ENCODE peak calls at places on chromosomes 3 and 15, in four cellular contexts. One of them, this sample, is unnamed. For H3K9me3 and H3K4me1, the result is how much of the 10 kb centered on the place peaks cover.

GRCh38 chr3:45199837-45200648 is 26.0 kb downstream of the TMEM158 start:
- DNase-seq in Peyer's patch: no peak
- DNase-seq in H9: peak
- DNase-seq in sigmoid colon: no peak
- DNase-seq in this sample: peak

GRCh38 chr3:106691476-106691875 is 685.8 kb upstream of the CCDC54 start:
- DNase-seq in Peyer's patch: no peak
- DNase-seq in H9: no peak
- DNase-seq in sigmoid colon: no peak
- DNase-seq in this sample: no peak

GRCh38 chr3:184377882-184378445 is at the start of gene THPO:
- DNase-seq in Peyer's patch: peak
- DNase-seq in H9: peak
- DNase-seq in sigmoid colon: peak
- DNase-seq in this sample: no peak

GRCh38 chr3:16350041-16350952 is 85.3 kb downstream of the OXNAD1 start:
- DNase-seq in Peyer's patch: no peak
- DNase-seq in H9: no peak
- DNase-seq in sigmoid colon: no peak
- DNase-seq in this sample: no peak

GRCh38 chr3:189573004-189573403 is 58.2 kb upstream of the TP63 start:
- DNase-seq in Peyer's patch: no peak
- DNase-seq in H9: no peak
- DNase-seq in sigmoid colon: no peak
- DNase-seq in this sample: no peak

GRCh38 chr3:71585891-71586809 is 2.6 kb upstream of the FOXP1 start:
- DNase-seq in Peyer's patch: no peak
- DNase-seq in H9: no peak
- DNase-seq in sigmoid colon: no peak
- DNase-seq in this sample: peak

GRCh38 chr3:195352895-195353488 is 82.0 kb upstream of the XXYLT1 start:
- DNase-seq in Peyer's patch: no peak
- DNase-seq in H9: no peak
- DNase-seq in sigmoid colon: no peak
- DNase-seq in this sample: peak

GRCh38 chr3:194852836-194853508 is 167.3 kb downstream of the FAM43A start:
- DNase-seq in Peyer's patch: peak
- DNase-seq in H9: no peak
- DNase-seq in sigmoid colon: no peak
- DNase-seq in this sample: no peak

GRCh38 chr3:14976317-14976716 is 28.9 kb downstream of the NR2C2 start:
- DNase-seq in Peyer's patch: no peak
- DNase-seq in H9: no peak
- DNase-seq in sigmoid colon: no peak
- DNase-seq in this sample: no peak

GRCh38 chr3:9023191-9023590 is 59.9 kb upstream of the RAD18 start:
- DNase-seq in Peyer's patch: no peak
- DNase-seq in H9: no peak
- DNase-seq in sigmoid colon: no peak
- DNase-seq in this sample: no peak
- H3K27ac ChIP-seq in Peyer's patch: no peak
- H3K27ac ChIP-seq in H9: no peak
- H3K27ac ChIP-seq in sigmoid colon: no peak
- H3K27ac ChIP-seq in this sample: no peak

GRCh38 chr3:49236226-49236625 is 40.8 kb downstream of the C3orf62 start:
- DNase-seq in Peyer's patch: no peak
- DNase-seq in H9: no peak
- DNase-seq in sigmoid colon: no peak
- DNase-seq in this sample: no peak
- H3K9me3 ChIP-seq in Peyer's patch: under half
- H3K9me3 ChIP-seq in H9: under half
- H3K9me3 ChIP-seq in sigmoid colon: under half
- H3K9me3 ChIP-seq in this sample: under half

GRCh38 chr15:85500060-85500708 is 119.8 kb downstream of the AKAP13 start:
- DNase-seq in Peyer's patch: no peak
- DNase-seq in H9: no peak
- DNase-seq in sigmoid colon: no peak
- DNase-seq in this sample: no peak
- H3K4me1 ChIP-seq in Peyer's patch: under half
- H3K4me1 ChIP-seq in H9: under half
- H3K4me1 ChIP-seq in sigmoid colon: under half
- H3K4me1 ChIP-seq in this sample: under half

DNA sequence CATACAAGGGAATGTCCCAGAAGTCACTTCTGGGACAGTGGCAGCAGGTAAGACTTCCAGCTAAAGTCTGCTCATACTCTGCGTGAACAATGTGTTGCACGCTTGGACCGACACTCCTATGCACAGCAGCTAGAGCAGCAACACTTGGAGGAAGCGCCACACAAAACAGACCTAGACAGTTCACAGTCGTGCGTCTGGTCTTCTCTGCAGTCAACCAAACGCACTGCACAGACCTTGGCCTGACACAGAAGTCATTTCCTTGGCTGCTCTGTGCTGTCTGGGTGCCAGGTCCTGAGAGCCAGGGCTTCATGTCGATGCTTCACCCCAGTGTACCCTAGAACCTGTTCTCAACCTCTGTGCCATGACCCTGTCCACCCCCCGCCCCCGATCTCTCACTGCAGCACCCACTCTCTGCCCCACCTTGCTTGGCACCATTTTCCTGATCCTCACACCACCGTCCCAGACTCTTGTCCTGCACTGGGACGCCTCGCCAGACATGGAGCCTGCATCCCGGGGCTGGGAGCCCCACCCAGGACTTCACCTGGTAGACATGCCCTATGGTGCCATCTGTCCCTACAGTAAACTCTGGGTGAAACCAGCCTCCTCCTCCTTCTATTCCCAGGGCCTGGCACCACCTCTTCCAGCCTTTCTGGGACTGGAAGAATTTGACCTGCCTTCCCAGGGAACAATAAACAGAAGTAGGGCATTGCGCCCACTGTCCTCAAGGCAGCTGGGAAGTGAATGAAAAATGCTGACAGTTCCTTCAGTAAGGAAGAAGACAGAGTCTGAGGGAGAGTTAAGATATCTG is 3.1 kb downstream of the ATP10A start:
- DNase-seq in Peyer's patch: no peak
- DNase-seq in H9: no peak
- DNase-seq in sigmoid colon: peak
- DNase-seq in this sample: peak
- H3K27ac ChIP-seq in Peyer's patch: peak
- H3K27ac ChIP-seq in H9: no peak
- H3K27ac ChIP-seq in sigmoid colon: peak
- H3K27ac ChIP-seq in this sample: peak